ENCODE peak calls at places on chromosomes 5 and 9, in six cellular contexts. One of them, this sample, is unnamed.

GRCh38 chr9:29319727-29320513 is 1746.6 kb upstream of the C9orf72 start:
- DNase-seq in CD8-positive, alpha-beta memory T cell: no peak
- DNase-seq in ascending aorta: no peak
- DNase-seq in NCI-H2107: no peak
- DNase-seq in SK-MEL-5: no peak
- DNase-seq in fibroblast of villous mesenchyme: peak
- DNase-seq in this sample: no peak

GRCh38 chr9:79054500-79054899 is 517.3 kb upstream of the TLE4 start:
- DNase-seq in CD8-positive, alpha-beta memory T cell: no peak
- DNase-seq in ascending aorta: no peak
- DNase-seq in NCI-H2107: no peak
- DNase-seq in SK-MEL-5: no peak
- DNase-seq in fibroblast of villous mesenchyme: peak
- DNase-seq in this sample: no peak

GRCh38 chr5:38672059-38672791 is 115.8 kb upstream of the LIFR start:
- DNase-seq in CD8-positive, alpha-beta memory T cell: no peak
- DNase-seq in ascending aorta: no peak
- DNase-seq in NCI-H2107: no peak
- DNase-seq in SK-MEL-5: peak
- DNase-seq in fibroblast of villous mesenchyme: peak
- DNase-seq in this sample: no peak

GRCh38 chr5:75626959-75627358 is 15.7 kb downstream of the ANKDD1B start:
- DNase-seq in CD8-positive, alpha-beta memory T cell: no peak
- DNase-seq in ascending aorta: no peak
- DNase-seq in NCI-H2107: no peak
- DNase-seq in SK-MEL-5: no peak
- DNase-seq in fibroblast of villous mesenchyme: no peak
- DNase-seq in this sample: no peak

GRCh38 chr9:37037137-37037743 is 3.2 kb upstream of the PAX5 start:
- DNase-seq in CD8-positive, alpha-beta memory T cell: no peak
- DNase-seq in ascending aorta: no peak
- DNase-seq in NCI-H2107: no peak
- DNase-seq in SK-MEL-5: no peak
- DNase-seq in fibroblast of villous mesenchyme: no peak
- DNase-seq in this sample: no peak

GRCh38 chr9:128105538-128106175 is 21.9 kb downstream of the PTGES2 start:
- DNase-seq in CD8-positive, alpha-beta memory T cell: no peak
- DNase-seq in ascending aorta: no peak
- DNase-seq in NCI-H2107: no peak
- DNase-seq in SK-MEL-5: no peak
- DNase-seq in fibroblast of villous mesenchyme: no peak
- DNase-seq in this sample: no peak

GRCh38 chr9:138122201-138122600 is 244.6 kb downstream of the CACNA1B start:
- DNase-seq in CD8-positive, alpha-beta memory T cell: no peak
- DNase-seq in ascending aorta: no peak
- DNase-seq in NCI-H2107: no peak
- DNase-seq in SK-MEL-5: no peak
- DNase-seq in fibroblast of villous mesenchyme: no peak
- DNase-seq in this sample: no peak

GRCh38 chr5:43409809-43410271 is 2.4 kb downstream of the CCL28 start:
- DNase-seq in CD8-positive, alpha-beta memory T cell: no peak
- DNase-seq in ascending aorta: no peak
- DNase-seq in NCI-H2107: peak
- DNase-seq in SK-MEL-5: no peak
- DNase-seq in fibroblast of villous mesenchyme: no peak
- DNase-seq in this sample: no peak

GRCh38 chr9:70021026-70021571 is 22.5 kb upstream of the MAMDC2 start:
- DNase-seq in CD8-positive, alpha-beta memory T cell: no peak
- DNase-seq in ascending aorta: no peak
- DNase-seq in NCI-H2107: no peak
- DNase-seq in SK-MEL-5: peak
- DNase-seq in fibroblast of villous mesenchyme: peak
- DNase-seq in this sample: no peak

GRCh38 chr5:75672616-75673015 is 44.6 kb downstream of the POC5 start:
- DNase-seq in CD8-positive, alpha-beta memory T cell: no peak
- DNase-seq in ascending aorta: no peak
- DNase-seq in NCI-H2107: no peak
- DNase-seq in SK-MEL-5: no peak
- DNase-seq in fibroblast of villous mesenchyme: peak
- DNase-seq in this sample: no peak

GRCh38 chr9:95732803-95733686 is 142.4 kb upstream of the ERCC6L2 start:
- DNase-seq in CD8-positive, alpha-beta memory T cell: no peak
- DNase-seq in ascending aorta: no peak
- DNase-seq in NCI-H2107: no peak
- DNase-seq in SK-MEL-5: no peak
- DNase-seq in fibroblast of villous mesenchyme: peak
- DNase-seq in this sample: no peak

GRCh38 chr5:126509339-126509738 is 85.7 kb downstream of the ALDH7A1 start:
- DNase-seq in CD8-positive, alpha-beta memory T cell: no peak
- DNase-seq in ascending aorta: no peak
- DNase-seq in NCI-H2107: no peak
- DNase-seq in SK-MEL-5: no peak
- DNase-seq in fibroblast of villous mesenchyme: peak
- DNase-seq in this sample: no peak

GRCh38 chr5:169767938-169768337 is 130.9 kb downstream of the DOCK2 start:
- DNase-seq in CD8-positive, alpha-beta memory T cell: no peak
- DNase-seq in ascending aorta: no peak
- DNase-seq in NCI-H2107: no peak
- DNase-seq in SK-MEL-5: no peak
- DNase-seq in fibroblast of villous mesenchyme: no peak
- DNase-seq in this sample: no peak

GRCh38 chr5:143733635-143734341 is 78.2 kb upstream of the HMHB1 start:
- DNase-seq in CD8-positive, alpha-beta memory T cell: no peak
- DNase-seq in ascending aorta: no peak
- DNase-seq in NCI-H2107: no peak
- DNase-seq in SK-MEL-5: no peak
- DNase-seq in fibroblast of villous mesenchyme: no peak
- DNase-seq in this sample: no peak

GRCh38 chr9:13750061-13750460 is 470.6 kb upstream of the MPDZ start:
- DNase-seq in CD8-positive, alpha-beta memory T cell: no peak
- DNase-seq in ascending aorta: no peak
- DNase-seq in NCI-H2107: no peak
- DNase-seq in SK-MEL-5: no peak
- DNase-seq in fibroblast of villous mesenchyme: peak
- DNase-seq in this sample: no peak

GRCh38 chr5:115377468-115378217 is 81.2 kb upstream of the CCDC112 start:
- DNase-seq in CD8-positive, alpha-beta memory T cell: no peak
- DNase-seq in ascending aorta: no peak
- DNase-seq in NCI-H2107: no peak
- DNase-seq in SK-MEL-5: peak
- DNase-seq in fibroblast of villous mesenchyme: peak
- DNase-seq in this sample: no peak

GRCh38 chr5:143796753-143797152 is 15.2 kb upstream of the HMHB1 start:
- DNase-seq in CD8-positive, alpha-beta memory T cell: no peak
- DNase-seq in ascending aorta: no peak
- DNase-seq in NCI-H2107: no peak
- DNase-seq in SK-MEL-5: no peak
- DNase-seq in fibroblast of villous mesenchyme: no peak
- DNase-seq in this sample: no peak

GRCh38 chr9:91211414-91211813 is 150.3 kb downstream of the AUH start:
- DNase-seq in CD8-positive, alpha-beta memory T cell: no peak
- DNase-seq in ascending aorta: no peak
- DNase-seq in NCI-H2107: no peak
- DNase-seq in SK-MEL-5: no peak
- DNase-seq in fibroblast of villous mesenchyme: no peak
- DNase-seq in this sample: no peak

GRCh38 chr9:13351768-13352386 is 72.4 kb upstream of the MPDZ start:
- DNase-seq in CD8-positive, alpha-beta memory T cell: no peak
- DNase-seq in ascending aorta: no peak
- DNase-seq in NCI-H2107: peak
- DNase-seq in SK-MEL-5: peak
- DNase-seq in fibroblast of villous mesenchyme: peak
- DNase-seq in this sample: peak